ENCODE peak calls at places on chromosomes 13 and 19, in nine cellular contexts. F, O, Q, G, H, I, L, B and C are unnamed samples. For H3K4me1, the result is how much of the 10 kb centered on the place peaks cover.

GRCh38 chr13:44052843-44053607 is 173.3 kb downstream of the LACC1 start:
- DNase-seq in F (peak), O (peak), Q (no peak), G (peak), H (peak), I (no peak), L (peak), B (peak), C (no peak)

GRCh38 chr13:112343591-112343990 is 32.6 kb upstream of the SPACA7 start:
- DNase-seq in F (no peak), O (no peak), Q (no peak), G (no peak), H (no peak), I (no peak), L (no peak), B (peak), C (no peak)

GRCh38 chr13:74203576-74203975 is 69.4 kb upstream of the KLF12 start:
- DNase-seq in F (no peak), O (peak), Q (no peak), G (peak), H (no peak), I (no peak), L (peak), B (no peak), C (no peak)

GRCh38 chr13:48660356-48661076 is 6.8 kb downstream of the CYSLTR2 start:
- DNase-seq in F (no peak), O (no peak), Q (no peak), G (no peak), H (peak), I (no peak), L (no peak), B (no peak), C (no peak)

GRCh38 chr13:79904581-79904980 is 423.6 kb downstream of the NDFIP2 start:
- DNase-seq in F (no peak), O (no peak), Q (no peak), G (peak), H (no peak), I (no peak), L (peak), B (no peak), C (no peak)

GRCh38 chr19:43751466-43752220 is 3.1 kb downstream of the SMG9 start:
- DNase-seq in F (no peak), O (peak), Q (no peak), G (peak), H (no peak), I (no peak), L (peak), B (no peak), C (no peak)

GRCh38 chr13:110769097-110769496 is 55.6 kb downstream of the ING1 start:
- DNase-seq in F (no peak), O (no peak), Q (no peak), G (no peak), H (no peak), I (no peak), L (no peak), B (no peak), C (no peak)

GRCh38 chr13:43815204-43815603 is 28.4 kb upstream of the ENOX1 start:
- DNase-seq in F (no peak), O (peak), Q (peak), G (peak), H (peak), I (no peak), L (peak), B (no peak), C (no peak)

GRCh38 chr13:29676535-29676934 is 81.0 kb upstream of the SLC7A1 start:
- DNase-seq in F (no peak), O (peak), Q (no peak), G (peak), H (no peak), I (no peak), L (peak), B (no peak), C (no peak)

DNA sequence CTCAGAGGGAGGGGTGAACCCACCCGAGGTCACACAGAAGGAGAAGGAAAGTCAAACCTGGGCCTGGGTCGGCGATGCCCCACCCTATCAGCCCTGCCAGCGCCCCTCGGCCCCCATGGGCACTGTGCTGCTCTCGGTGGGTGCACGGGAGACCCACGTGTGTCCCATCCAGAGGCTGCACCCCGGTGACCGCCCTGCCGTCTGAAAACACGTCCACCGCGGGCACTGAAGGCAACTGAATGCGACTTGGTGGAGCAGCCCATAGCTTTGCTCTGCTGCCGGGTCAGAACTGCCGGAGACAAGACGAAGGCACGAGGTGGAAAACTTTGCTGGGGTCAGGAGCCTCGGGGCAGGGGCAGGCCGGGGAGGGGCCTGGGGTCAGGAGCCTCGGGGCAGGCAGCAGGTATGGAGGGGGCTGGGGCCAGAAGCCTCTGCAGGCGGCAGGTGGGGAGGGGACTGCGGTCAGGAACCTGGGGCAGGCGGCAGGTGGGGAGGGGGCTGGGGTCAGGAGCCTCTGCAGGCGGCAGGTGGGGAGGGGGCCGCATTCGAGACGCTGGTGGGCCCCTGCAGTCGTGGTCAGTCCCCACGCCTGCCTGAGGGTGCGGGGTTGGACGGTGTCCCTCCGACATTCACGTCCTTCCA is 30.5 kb downstream of the PIP5K1C start:
- DNase-seq in F (no peak), O (no peak), Q (no peak), G (no peak), H (no peak), I (no peak), L (no peak), B (no peak), C (no peak)
- H3K4me1 ChIP-seq in F (under half), O (under half), Q (under half), G (under half), H (under half), I (under half), L (under half), B (under half), C (under half)

GRCh38 chr19:662207-662961 is 630 bp downstream of the RNF126 start:
- DNase-seq in F (peak), O (peak), Q (peak), G (peak), H (no peak), I (no peak), L (peak), B (peak), C (peak)

GRCh38 chr19:663682-664117 is 686 bp upstream of the RNF126 start:
- DNase-seq in F (no peak), O (no peak), Q (no peak), G (no peak), H (no peak), I (no peak), L (no peak), B (no peak), C (no peak)

GRCh38 chr19:664913-665443 is 2.0 kb upstream of the RNF126 start:
- DNase-seq in F (peak), O (peak), Q (peak), G (peak), H (peak), I (peak), L (peak), B (peak), C (peak)

GRCh38 chr19:661427-662196 is 1.4 kb downstream of the RNF126 start:
- DNase-seq in F (no peak), O (no peak), Q (no peak), G (peak), H (no peak), I (no peak), L (no peak), B (no peak), C (peak)

DNA sequence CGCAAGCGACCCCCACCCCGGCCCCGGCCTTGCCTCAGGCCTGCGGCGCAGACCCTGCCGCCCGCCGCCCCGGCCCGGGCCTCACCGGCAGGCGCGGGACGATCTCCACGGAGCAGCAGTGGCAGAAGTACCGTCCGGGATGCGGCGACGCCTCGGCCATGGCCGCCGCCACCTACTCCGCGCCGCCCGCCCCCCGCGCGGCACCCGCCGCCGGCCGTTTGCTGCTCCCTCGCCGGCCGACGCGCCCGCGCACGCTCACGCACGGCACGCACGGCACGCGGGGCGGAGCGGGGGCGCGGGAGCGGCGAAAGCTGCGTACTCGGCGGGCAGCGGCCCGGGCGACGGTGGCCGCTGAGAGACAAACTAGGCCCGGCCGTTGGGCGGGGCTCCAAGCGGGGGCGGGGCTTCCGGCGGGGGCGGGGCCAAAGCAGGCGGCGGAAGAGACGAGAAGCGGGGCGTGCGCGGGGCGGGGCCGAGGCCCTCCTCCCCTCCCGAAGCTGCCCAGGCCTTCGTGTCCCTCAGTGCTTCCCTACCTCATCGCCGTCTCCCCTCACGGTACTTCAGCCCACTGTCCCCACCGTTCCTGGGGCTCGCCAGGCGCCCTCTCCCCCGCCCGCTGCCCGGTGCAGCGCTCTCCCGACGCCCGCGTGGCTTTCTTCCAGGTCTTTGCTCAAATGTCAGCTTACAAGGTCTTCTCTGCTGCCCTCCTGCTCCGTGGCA is at the start of gene RNF126:
- DNase-seq in F (peak), O (peak), Q (peak), G (peak), H (peak), I (peak), L (peak), B (peak), C (peak)
- H3K27ac ChIP-seq in F (peak), O (peak), Q (peak), G (peak), H (peak), I (peak), L (peak), B (peak), C (peak)

DNA sequence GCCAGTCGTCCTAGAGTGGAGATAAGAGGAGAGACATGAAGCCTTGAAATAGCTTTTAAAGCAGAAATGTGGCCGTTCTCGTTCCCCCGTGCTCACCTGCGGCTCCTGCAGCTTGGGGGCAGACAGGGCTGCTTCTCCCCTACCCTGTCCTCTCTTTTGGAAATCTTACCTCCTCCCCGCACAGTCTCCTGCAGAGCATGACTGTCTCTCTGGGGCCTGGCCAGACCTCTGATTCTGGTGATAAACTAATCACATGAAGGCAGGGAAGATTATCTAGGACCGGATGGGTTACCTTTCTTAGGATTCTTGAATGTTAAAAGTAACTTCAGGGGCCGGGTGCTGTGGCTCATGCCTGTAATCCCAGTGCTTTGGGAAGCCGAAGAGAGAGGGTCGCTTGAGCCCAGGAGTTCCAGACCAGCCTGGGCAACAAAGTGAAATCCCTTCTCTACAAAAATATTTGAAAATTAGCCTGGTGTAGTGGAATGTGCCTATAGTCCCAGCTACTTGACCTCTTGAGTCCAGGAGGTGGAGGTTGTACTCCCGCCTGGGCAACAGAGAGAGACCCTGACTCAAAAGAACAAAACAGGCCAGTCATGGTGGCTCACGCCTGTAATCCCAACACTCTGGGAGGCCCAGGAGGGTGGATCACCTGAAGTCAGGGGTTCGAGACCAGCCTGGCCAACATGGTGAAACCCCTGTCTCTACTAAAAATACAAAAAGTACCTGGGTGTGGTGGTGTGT is 8.1 kb downstream of the CEBPA start:
- DNase-seq in F (no peak), O (no peak), Q (no peak), G (no peak), H (no peak), I (no peak), L (no peak), B (no peak), C (no peak)
- H3K4me3 ChIP-seq in F (peak), O (no peak), Q (no peak), G (no peak), H (no peak), I (no peak), L (no peak), B (no peak), C (no peak)

GRCh38 chr19:45515081-45515624 is 7.9 kb downstream of the VASP start:
- DNase-seq in F (peak), O (no peak), Q (no peak), G (no peak), H (no peak), I (no peak), L (no peak), B (peak), C (no peak)

GRCh38 chr19:45517238-45517637 is 10.0 kb downstream of the VASP start:
- DNase-seq in F (no peak), O (no peak), Q (no peak), G (no peak), H (no peak), I (no peak), L (no peak), B (no peak), C (no peak)

GRCh38 chr19:45517641-45518468 is 10.6 kb downstream of the VASP start:
- DNase-seq in F (no peak), O (no peak), Q (no peak), G (no peak), H (no peak), I (no peak), L (no peak), B (no peak), C (no peak)

GRCh38 chr19:45515807-45516401 is 8.6 kb downstream of the VASP start:
- DNase-seq in F (peak), O (no peak), Q (no peak), G (no peak), H (no peak), I (no peak), L (no peak), B (peak), C (no peak)

DNA sequence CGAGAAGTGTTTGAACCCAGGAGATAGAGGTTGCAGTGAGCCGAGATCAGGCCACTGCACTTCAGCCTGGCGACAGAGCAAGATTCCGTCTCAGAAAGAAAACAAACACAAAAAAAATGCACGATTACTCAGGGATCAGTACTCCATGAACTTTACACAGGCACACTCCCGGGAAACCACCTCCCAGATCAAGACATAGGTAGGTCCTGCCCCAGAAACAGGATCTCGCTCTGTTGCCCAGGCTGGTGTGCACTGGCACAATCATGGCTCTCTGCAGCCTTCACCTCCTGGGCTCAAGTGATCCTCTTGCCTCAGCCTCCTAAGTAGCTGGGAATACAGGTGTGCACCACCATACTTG is 11.2 kb downstream of the VASP start:
- DNase-seq in F (no peak), O (no peak), Q (no peak), G (no peak), H (no peak), I (no peak), L (no peak), B (no peak), C (no peak)
- H3K4me1 ChIP-seq in F (under half), O (under half), Q (under half), G (under half), H (under half), I (half or more), L (under half), B (under half), C (under half)